ENCODE peak calls at places on chromosomes 16 and 17, in five cellular contexts. T is stimulated activated CD4-positive, alpha-beta T cell treated with anti-CD3 and anti-CD28 coated beads, Interleukin-4, amount 100 ng/mL, for 24 hours; M is adrenal gland; C is GDM1; K is C1 segment of cervical spinal cord. Z is an unnamed sample.

GRCh38 chr17:57408064-57408811 is 151.9 kb downstream of the MSI2 start:
- DNase-seq in T (peak), M (no peak), C (no peak), K (no peak), Z (no peak)

GRCh38 chr16:15427648-15428239 is 6.6 kb upstream of the BMERB1 start:
- DNase-seq in T (peak), M (peak), C (peak), K (peak), Z (peak)

GRCh38 chr17:77400445-77400870 is 259.7 kb downstream of the SEC14L1 start:
- DNase-seq in T (peak), M (no peak), C (peak), K (no peak), Z (no peak)

GRCh38 chr17:8284126-8284525 is 4.3 kb upstream of the RANGRF start:
- DNase-seq in T (no peak), M (no peak), C (no peak), K (no peak), Z (no peak)

GRCh38 chr17:41505007-41505835 is at the start of gene KRT13:
- DNase-seq in T (no peak), M (no peak), C (no peak), K (no peak), Z (no peak)

GRCh38 chr16:3022208-3022696 is 1.5 kb downstream of the HCFC1R1 start:
- DNase-seq in T (peak), M (peak), C (no peak), K (no peak), Z (peak)

GRCh38 chr16:88570691-88571092 is 489 bp downstream of the ZC3H18 start:
- DNase-seq in T (peak), M (no peak), C (no peak), K (no peak), Z (no peak)

GRCh38 chr17:27888945-27889344 is 4.2 kb downstream of the LYRM9 start:
- DNase-seq in T (no peak), M (peak), C (no peak), K (no peak), Z (no peak)

GRCh38 chr16:5325932-5326331 is 228.3 kb upstream of the EEF2KMT start:
- DNase-seq in T (no peak), M (no peak), C (no peak), K (no peak), Z (no peak)

GRCh38 chr17:21129023-21129681 is 2.4 kb downstream of the DHRS7B start:
- DNase-seq in T (no peak), M (peak), C (no peak), K (no peak), Z (no peak)

GRCh38 chr16:58847902-58848661 is 114.0 kb upstream of the GOT2 start:
- DNase-seq in T (no peak), M (no peak), C (no peak), K (no peak), Z (no peak)

GRCh38 chr16:30382398-30383015 is at the start of gene SEPTIN1:
- DNase-seq in T (peak), M (no peak), C (peak), K (no peak), Z (no peak)

GRCh38 chr16:75854117-75854516 is 127.8 kb upstream of the CPHXL start:
- DNase-seq in T (no peak), M (no peak), C (no peak), K (peak), Z (no peak)

GRCh38 chr17:67772679-67773078 is 52.6 kb upstream of the BPTF start:
- DNase-seq in T (no peak), M (no peak), C (no peak), K (no peak), Z (no peak)

GRCh38 chr17:54901230-54901847 is 687 bp downstream of the TOM1L1 start:
- DNase-seq in T (no peak), M (no peak), C (no peak), K (no peak), Z (no peak)

GRCh38 chr17:57009737-57010445 is 32.0 kb downstream of the SCPEP1 start:
- DNase-seq in T (peak), M (peak), C (peak), K (peak), Z (peak)

GRCh38 chr17:4420692-4421131 is 13.0 kb upstream of the SPNS3 start:
- DNase-seq in T (peak), M (peak), C (peak), K (peak), Z (peak)

GRCh38 chr16:19639986-19640421 is 78.0 kb downstream of the KNOP1 start:
- DNase-seq in T (peak), M (no peak), C (no peak), K (no peak), Z (no peak)

Z was measured in dorsolateral prefrontal cortex.